ENCODE peak calls at places on chromosome 5, in five cellular contexts. E is neuronal stem cell, I is fibroblast of lung, P is mesendoderm, T is mesenchymal stem cell. Z is an unnamed sample.

GRCh38 chr5:180161420-180162303 is 47.3 kb downstream of the RASGEF1C start:
- DNase-seq in E (no peak), I (no peak), P (peak), T (no peak), Z (peak)

GRCh38 chr5:90329911-90330310 is 79.6 kb downstream of the CETN3 start:
- DNase-seq in E (no peak), I (no peak), P (no peak), T (no peak), Z (no peak)

GRCh38 chr5:158522761-158523160 is 577.0 kb downstream of the EBF1 start:
- DNase-seq in E (no peak), I (no peak), P (no peak), T (no peak), Z (no peak)

GRCh38 chr5:121138952-121139351 is 674.9 kb downstream of the PRR16 start:
- DNase-seq in E (no peak), I (no peak), P (no peak), T (no peak), Z (no peak)

GRCh38 chr5:100595152-100595811 is 60.1 kb downstream of the FAM174A start:
- DNase-seq in E (no peak), I (peak), P (peak), T (peak), Z (peak)

GRCh38 chr5:65727491-65728156 is 5.6 kb downstream of the NLN start:
- DNase-seq in E (no peak), I (no peak), P (no peak), T (no peak), Z (no peak)

GRCh38 chr5:133819977-133820471 is 148.4 kb downstream of the C5orf15 start:
- DNase-seq in E (no peak), I (no peak), P (no peak), T (peak), Z (no peak)

GRCh38 chr5:139635191-139635590 is 13.0 kb upstream of the CXXC5 start:
- DNase-seq in E (no peak), I (no peak), P (no peak), T (no peak), Z (no peak)

GRCh38 chr5:56534102-56534501 is 281.2 kb upstream of the MAP3K1 start:
- DNase-seq in E (no peak), I (peak), P (peak), T (no peak), Z (peak)

GRCh38 chr5:79795764-79796398 is 106.2 kb downstream of the CMYA5 start:
- DNase-seq in E (no peak), I (peak), P (no peak), T (peak), Z (no peak)

GRCh38 chr5:11903614-11904269 is 504 bp downstream of the CTNND2 start:
- DNase-seq in E (peak), I (peak), P (peak), T (peak), Z (no peak)

GRCh38 chr5:151584057-151584937 is 6.8 kb downstream of the FAT2 start:
- DNase-seq in E (no peak), I (no peak), P (no peak), T (no peak), Z (no peak)

GRCh38 chr5:34656700-34657549 is 797 bp downstream of the RAI14 start:
- DNase-seq in E (no peak), I (peak), P (no peak), T (no peak), Z (no peak)

GRCh38 chr5:19608434-19608833 is 379.6 kb downstream of the CDH18 start:
- DNase-seq in E (no peak), I (peak), P (peak), T (peak), Z (no peak)

GRCh38 chr5:35938518-35939227 is at the start of gene CAPSL:
- DNase-seq in E (peak), I (peak), P (peak), T (peak), Z (no peak)

GRCh38 chr5:87411586-87412416 is 929 bp downstream of the CCNH start:
- DNase-seq in E (peak), I (peak), P (peak), T (peak), Z (peak)

GRCh38 chr5:73748510-73749410 is 122.8 kb downstream of the ARHGEF28 start:
- DNase-seq in E (no peak), I (peak), P (no peak), T (peak), Z (no peak)

GRCh38 chr5:166551384-166551783 is 1740.1 kb upstream of the WWC1 start:
- DNase-seq in E (no peak), I (peak), P (no peak), T (no peak), Z (no peak)

GRCh38 chr5:93433422-93433821 is 147.6 kb downstream of the NR2F1-AS1 start:
- DNase-seq in E (no peak), I (peak), P (no peak), T (peak), Z (no peak)

GRCh38 chr5:176541338-176542134 is 4.3 kb upstream of the RNF44 start:
- DNase-seq in E (no peak), I (peak), P (peak), T (peak), Z (peak)

GRCh38 chr5:137486707-137487106 is 12.4 kb downstream of the SPOCK1 start:
- DNase-seq in E (no peak), I (peak), P (no peak), T (no peak), Z (no peak)

GRCh38 chr5:142486581-142486980 is 161.8 kb upstream of the SPRY4 start:
- DNase-seq in E (no peak), I (peak), P (no peak), T (peak), Z (no peak)

GRCh38 chr5:140312067-140312790 is 9.3 kb upstream of the PFDN1 start:
- DNase-seq in E (no peak), I (peak), P (peak), T (peak), Z (no peak)

GRCh38 chr5:10566556-10567068 is 2.7 kb downstream of the ANKRD33B start:
- DNase-seq in E (no peak), I (no peak), P (no peak), T (no peak), Z (no peak)

GRCh38 chr5:10563132-10563939 is 534 bp upstream of the ANKRD33B start:
- DNase-seq in E (peak), I (peak), P (peak), T (peak), Z (no peak)

GRCh38 chr5:10563940-10564837 is at the start of gene ANKRD33B:
- DNase-seq in E (peak), I (peak), P (peak), T (peak), Z (peak)

GRCh38 chr5:10565785-10566506 is 2.1 kb downstream of the ANKRD33B start:
- DNase-seq in E (no peak), I (no peak), P (no peak), T (no peak), Z (no peak)

GRCh38 chr5:10564838-10565784 is 1.2 kb downstream of the ANKRD33B start:
- DNase-seq in E (no peak), I (peak), P (peak), T (peak), Z (no peak)
- H3K9ac ChIP-seq in E (peak), I (peak), P (peak), T (peak), Z (no peak)

GRCh38 chr5:132283423-132284043 is 10.7 kb upstream of the SLC22A4 start:
- DNase-seq in E (no peak), I (peak), P (no peak), T (peak), Z (peak)

GRCh38 chr5:132277971-132278964 is 15.9 kb upstream of the SLC22A4 start:
- DNase-seq in E (no peak), I (no peak), P (no peak), T (no peak), Z (peak)

GRCh38 chr5:132280371-132281240 is 13.6 kb upstream of the SLC22A4 start:
- DNase-seq in E (no peak), I (no peak), P (no peak), T (no peak), Z (no peak)

GRCh38 chr5:132279801-132280200 is 14.4 kb upstream of the SLC22A4 start:
- DNase-seq in E (no peak), I (no peak), P (no peak), T (no peak), Z (no peak)

DNA sequence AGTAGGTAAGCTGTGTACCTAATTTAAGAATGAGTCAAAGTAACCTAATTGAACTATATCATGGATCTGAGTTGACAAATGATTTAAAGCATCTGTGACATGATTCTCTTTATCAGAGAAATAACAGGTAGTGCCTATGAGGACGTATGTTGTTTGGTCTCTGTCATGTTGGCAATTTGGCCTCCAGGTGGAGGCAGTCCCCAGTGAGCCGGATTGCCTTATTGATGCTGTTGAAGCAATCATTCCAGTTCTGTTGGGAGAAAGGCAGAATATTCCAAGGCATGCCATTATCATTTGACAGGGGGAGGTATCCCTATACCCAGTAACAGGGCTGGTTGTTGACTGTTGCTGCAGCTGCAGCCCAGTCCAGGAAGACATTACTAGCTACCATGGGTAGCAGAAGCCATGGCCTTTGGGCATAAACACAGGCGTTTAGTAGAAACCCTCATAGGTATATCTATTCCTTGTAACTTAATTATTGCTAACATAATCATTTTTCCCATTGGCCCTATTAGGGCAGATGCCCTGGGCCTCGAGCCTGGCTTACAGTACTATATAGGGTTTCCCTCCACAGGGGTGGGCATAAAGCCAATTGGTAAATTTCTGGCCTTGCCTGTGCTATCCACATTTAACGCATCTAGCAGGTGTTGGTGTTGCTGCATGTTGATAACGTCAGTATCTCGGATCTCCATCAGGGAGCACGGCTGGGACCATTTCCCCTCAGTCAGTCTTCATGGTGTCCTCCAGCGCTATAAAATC is 12.2 kb upstream of the SLC22A4 start:
- DNase-seq in E (no peak), I (no peak), P (no peak), T (no peak), Z (no peak)
- H3K9ac ChIP-seq in E (no peak), I (no peak), P (no peak), T (no peak), Z (no peak)

DNA sequence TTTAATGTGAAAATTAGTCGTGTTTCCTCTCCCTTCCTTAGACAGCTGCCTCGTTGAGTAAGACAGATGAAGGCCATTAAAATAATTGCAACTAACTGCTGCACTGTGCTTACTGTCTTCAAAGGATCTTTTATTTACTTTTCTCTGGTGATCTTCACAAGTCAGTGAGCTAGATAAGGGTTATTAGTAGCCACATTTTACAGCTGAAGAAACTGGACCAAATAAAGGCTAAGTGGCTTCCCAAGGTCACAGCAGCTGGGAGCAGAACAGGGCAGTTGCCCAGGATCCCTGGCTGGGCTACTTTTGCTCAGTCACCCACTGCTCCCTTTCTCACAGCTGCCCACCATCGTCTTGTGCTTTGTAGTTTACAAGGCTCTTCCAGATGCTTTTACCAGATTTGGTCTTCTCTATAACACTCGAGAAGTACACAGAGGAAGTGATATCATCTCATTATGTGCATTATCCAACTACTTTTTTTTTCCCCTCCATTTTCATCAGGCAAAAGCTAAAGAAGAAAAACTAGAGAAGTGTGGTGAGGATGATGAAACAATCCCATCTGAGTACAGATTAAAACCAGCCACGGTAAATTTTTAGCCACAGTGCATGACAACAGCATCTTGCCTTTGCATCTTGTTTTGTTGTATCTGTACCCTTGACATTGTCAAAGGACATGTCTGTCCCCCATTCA is 61.8 kb downstream of the ERAP1 start:
- DNase-seq in E (no peak), I (peak), P (no peak), T (peak), Z (no peak)
- H3K9ac ChIP-seq in E (no peak), I (no peak), P (no peak), T (peak), Z (no peak)

GRCh38 chr5:58934629-58935097 is 351.8 kb downstream of the RAB3C start:
- DNase-seq in E (no peak), I (peak), P (no peak), T (no peak), Z (no peak)
- H3K9ac ChIP-seq in E (no peak), I (no peak), P (no peak), T (peak), Z (no peak)

DNA sequence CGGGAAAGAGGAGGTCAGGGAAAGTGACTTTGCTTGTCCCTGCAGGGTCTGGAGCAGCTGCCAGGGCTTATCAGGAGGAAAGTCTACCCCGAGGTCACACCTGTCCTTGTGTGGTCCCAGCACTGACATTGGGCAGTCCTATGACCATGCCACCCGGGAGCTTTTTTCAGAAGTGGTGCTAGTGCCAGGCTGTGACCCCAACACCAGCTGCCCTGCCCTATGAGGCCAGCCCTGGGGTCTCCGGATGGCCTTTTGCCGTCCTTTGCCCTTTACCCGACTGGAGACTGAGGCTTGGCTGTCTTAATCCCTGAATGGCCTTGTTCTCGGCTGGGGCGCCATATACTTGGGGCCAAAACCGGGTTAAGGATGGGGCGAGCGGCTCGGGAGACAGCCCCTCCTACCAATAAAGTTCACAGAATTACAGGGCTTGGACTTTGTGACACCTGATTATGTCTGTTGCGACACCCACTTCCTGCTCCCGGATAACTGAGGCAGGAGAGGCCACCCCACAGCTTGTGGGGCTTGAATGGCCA is 22.2 kb upstream of the SLC9A3 start:
- DNase-seq in E (no peak), I (no peak), P (no peak), T (no peak), Z (no peak)
- H3K9ac ChIP-seq in E (no peak), I (no peak), P (no peak), T (no peak), Z (no peak)

GRCh38 chr5:150142800-150143724 is 12.6 kb downstream of the PDGFRB start:
- DNase-seq in E (no peak), I (peak), P (no peak), T (peak), Z (peak)
- H3K9ac ChIP-seq in E (no peak), I (peak), P (no peak), T (peak), Z (peak)

DNA sequence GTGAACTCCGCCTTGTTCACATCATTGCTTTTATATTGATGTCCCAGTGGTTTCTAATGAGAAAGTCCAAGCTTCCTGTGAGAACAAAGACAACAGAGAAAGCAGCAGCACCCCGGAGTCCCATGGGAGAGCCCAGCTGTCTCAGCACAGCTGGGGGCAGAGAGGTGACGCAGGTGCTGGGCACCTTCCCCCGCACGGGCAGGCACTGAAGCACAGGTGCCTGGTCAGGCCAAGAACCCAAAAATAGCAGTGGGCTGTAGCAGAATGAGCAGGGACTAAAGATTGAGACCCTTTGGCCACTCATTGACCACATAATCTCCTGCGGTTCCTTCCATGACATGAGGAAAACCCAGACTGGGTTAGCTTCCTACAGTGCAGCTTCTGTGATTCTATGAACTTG is 18.8 kb downstream of the SRD5A1 start:
- DNase-seq in E (no peak), I (no peak), P (no peak), T (no peak), Z (no peak)
- H3K9ac ChIP-seq in E (no peak), I (no peak), P (no peak), T (no peak), Z (no peak)

DNA sequence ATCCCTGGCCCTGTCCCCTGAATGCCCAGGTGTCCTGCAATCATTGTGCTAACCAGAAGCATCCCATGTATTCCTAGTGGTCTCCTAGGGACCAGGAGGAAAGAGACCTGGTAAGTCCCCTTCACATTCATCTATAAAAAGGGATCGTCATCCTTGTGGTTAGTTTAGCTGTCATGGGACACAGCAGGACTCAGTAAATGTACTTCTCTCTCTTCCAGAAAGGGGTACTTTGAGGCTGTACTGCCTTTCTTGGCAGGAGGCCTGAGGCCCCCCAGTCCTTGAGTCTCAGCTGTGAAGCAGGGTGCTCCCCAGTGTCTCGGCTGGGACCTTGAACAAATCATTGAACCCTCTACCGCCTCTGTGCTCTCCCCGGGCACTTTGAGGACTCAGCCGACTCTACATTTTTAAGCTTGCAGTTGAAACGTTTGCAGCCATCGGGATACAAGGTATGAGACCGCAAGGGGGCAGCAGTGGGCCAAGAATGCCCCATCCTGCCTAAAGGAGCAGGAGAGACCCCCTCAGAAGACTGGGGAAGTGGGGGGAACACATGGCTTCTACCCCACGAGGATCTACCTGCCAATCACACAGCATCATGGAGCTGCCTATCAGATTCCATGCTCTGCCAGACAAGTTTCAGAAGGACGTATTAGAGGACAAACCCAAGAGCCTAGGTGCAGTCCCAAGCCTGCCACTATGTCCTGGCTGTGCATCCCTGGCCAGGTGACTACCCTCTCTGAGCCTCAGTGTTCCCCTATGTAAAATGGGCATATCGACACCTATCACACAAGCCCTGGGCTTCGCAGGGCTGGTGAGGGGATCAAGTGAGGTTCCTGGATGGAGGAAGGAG is 2.4 kb upstream of the PHYKPL start:
- DNase-seq in E (peak), I (peak), P (peak), T (peak), Z (peak)
- H3K9ac ChIP-seq in E (no peak), I (no peak), P (no peak), T (peak), Z (no peak)

DNA sequence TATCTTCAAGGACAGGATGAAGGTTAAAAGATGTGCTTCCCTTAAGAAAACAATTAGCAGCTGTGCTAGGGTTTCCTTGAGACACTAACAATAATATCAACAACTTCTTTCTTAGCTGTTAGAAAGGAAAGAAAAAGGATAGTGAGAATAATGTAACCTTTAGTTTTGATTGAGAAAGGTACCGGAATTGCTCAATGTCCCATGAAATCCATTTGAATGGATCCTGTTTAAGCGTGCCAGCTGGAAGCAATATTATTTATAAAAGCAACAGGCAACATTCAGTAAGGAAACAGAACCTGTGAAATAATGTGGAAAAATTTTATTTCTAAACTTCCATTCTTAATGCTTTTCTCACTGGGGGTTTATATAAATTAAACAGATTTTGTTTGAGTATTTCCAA is 120.9 kb downstream of the CCDC192 start:
- DNase-seq in E (no peak), I (no peak), P (no peak), T (no peak), Z (no peak)
- H3K9ac ChIP-seq in E (no peak), I (no peak), P (no peak), T (no peak), Z (no peak)

Z was measured in HepG2.